ENCODE peak calls at places on chromosomes 13 and 19, in seven cellular contexts. One of them, this sample, is unnamed. For H3K4me1, the result is how much of the 10 kb centered on the place peaks cover.

GRCh38 chr19:51122112-51122981 is 2.4 kb upstream of the SIGLEC9 start:
- DNase-seq in HepG2: no peak
- DNase-seq in prostate gland: no peak
- DNase-seq in HCT116: no peak
- DNase-seq in Panc1: no peak
- DNase-seq in suprapubic skin: no peak
- DNase-seq in breast epithelium: no peak
- DNase-seq in this sample: no peak

GRCh38 chr13:46903748-46904147 is 6.9 kb upstream of the HTR2A start:
- DNase-seq in HepG2: no peak
- DNase-seq in breast epithelium: no peak
- DNase-seq in prostate gland: no peak
- DNase-seq in Panc1: no peak
- DNase-seq in HCT116: no peak
- DNase-seq in suprapubic skin: no peak
- DNase-seq in this sample: no peak

GRCh38 chr13:97540696-97541095 is 106.7 kb downstream of the RAP2A start:
- DNase-seq in HepG2: no peak
- DNase-seq in HCT116: no peak
- DNase-seq in breast epithelium: no peak
- DNase-seq in prostate gland: no peak
- DNase-seq in suprapubic skin: no peak
- DNase-seq in Panc1: no peak
- DNase-seq in this sample: no peak

GRCh38 chr13:108948269-108948671 is 318.9 kb downstream of the MYO16 start:
- DNase-seq in HCT116: no peak
- DNase-seq in prostate gland: peak
- DNase-seq in suprapubic skin: no peak
- DNase-seq in breast epithelium: no peak
- DNase-seq in HepG2: peak
- DNase-seq in Panc1: no peak
- DNase-seq in this sample: no peak

GRCh38 chr13:39538826-39539555 is 64.0 kb downstream of the LHFPL6 start:
- DNase-seq in HepG2: no peak
- DNase-seq in breast epithelium: no peak
- DNase-seq in suprapubic skin: no peak
- DNase-seq in HCT116: no peak
- DNase-seq in Panc1: no peak
- DNase-seq in prostate gland: no peak
- DNase-seq in this sample: no peak

GRCh38 chr13:76852991-76853390 is 33.2 kb downstream of the KCTD12 start:
- DNase-seq in suprapubic skin: no peak
- DNase-seq in HepG2: no peak
- DNase-seq in breast epithelium: peak
- DNase-seq in Panc1: no peak
- DNase-seq in prostate gland: no peak
- DNase-seq in HCT116: no peak
- DNase-seq in this sample: no peak

GRCh38 chr19:19040417-19040816 is 7.0 kb downstream of the ARMC6 start:
- DNase-seq in HepG2: peak
- DNase-seq in suprapubic skin: no peak
- DNase-seq in Panc1: no peak
- DNase-seq in HCT116: no peak
- DNase-seq in breast epithelium: peak
- DNase-seq in prostate gland: peak
- DNase-seq in this sample: no peak

GRCh38 chr13:75876371-75877050 is 240.4 kb downstream of the LMO7 start:
- DNase-seq in suprapubic skin: no peak
- DNase-seq in prostate gland: peak
- DNase-seq in Panc1: peak
- DNase-seq in breast epithelium: peak
- DNase-seq in HepG2: peak
- DNase-seq in HCT116: peak
- DNase-seq in this sample: no peak

GRCh38 chr19:1616396-1616795 is 11.1 kb upstream of the UQCR11 start:
- DNase-seq in prostate gland: no peak
- DNase-seq in HepG2: no peak
- DNase-seq in breast epithelium: no peak
- DNase-seq in HCT116: no peak
- DNase-seq in Panc1: no peak
- DNase-seq in suprapubic skin: no peak
- DNase-seq in this sample: no peak

GRCh38 chr19:48169974-48170803 is at the start of the genes LIG1 and ZSWIM9:
- DNase-seq in prostate gland: peak
- DNase-seq in HCT116: peak
- DNase-seq in HepG2: peak
- DNase-seq in Panc1: peak
- DNase-seq in breast epithelium: peak
- DNase-seq in suprapubic skin: peak
- DNase-seq in this sample: peak
- TF ChIP-seq POLR2AphosphoS5 in prostate gland: peak
- TF ChIP-seq POLR2AphosphoS5 in HCT116: peak
- TF ChIP-seq POLR2AphosphoS5 in HepG2: peak
- TF ChIP-seq POLR2AphosphoS5 in Panc1: no peak
- TF ChIP-seq POLR2AphosphoS5 in breast epithelium: peak
- TF ChIP-seq POLR2AphosphoS5 in suprapubic skin: no peak
- TF ChIP-seq POLR2AphosphoS5 in this sample: peak

DNA sequence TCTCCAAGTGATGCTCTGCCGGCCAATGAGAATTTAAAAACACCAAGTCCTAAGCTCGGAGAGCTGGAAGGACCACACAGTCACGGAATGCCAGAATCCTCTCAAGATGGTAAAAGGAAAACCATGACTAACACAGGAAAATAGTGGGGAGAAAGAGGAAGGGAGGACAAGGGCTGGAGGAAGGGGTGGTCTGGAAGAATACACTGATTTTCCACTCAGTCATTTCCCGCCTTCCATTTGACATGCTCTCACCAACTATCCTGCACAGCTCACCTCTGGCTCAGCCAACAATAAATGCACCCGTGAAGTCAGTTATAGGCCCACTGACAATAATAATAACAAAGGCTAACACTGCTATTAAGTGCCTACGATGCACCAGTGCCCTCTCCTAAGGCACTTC is 31.5 kb downstream of the SLC7A1 start:
- DNase-seq in prostate gland: no peak
- DNase-seq in HCT116: no peak
- DNase-seq in suprapubic skin: peak
- DNase-seq in breast epithelium: no peak
- DNase-seq in Panc1: no peak
- DNase-seq in HepG2: no peak
- DNase-seq in this sample: no peak
- H3K4me1 ChIP-seq in prostate gland: under half
- H3K4me1 ChIP-seq in HCT116: under half
- H3K4me1 ChIP-seq in suprapubic skin: half or more
- H3K4me1 ChIP-seq in breast epithelium: under half
- H3K4me1 ChIP-seq in Panc1: under half
- H3K4me1 ChIP-seq in HepG2: under half
- H3K4me1 ChIP-seq in this sample: under half

GRCh38 chr13:24306632-24307031 is 2.7 kb upstream of the C1QTNF9 start:
- DNase-seq in HCT116: no peak
- DNase-seq in HepG2: peak
- DNase-seq in prostate gland: no peak
- DNase-seq in suprapubic skin: no peak
- DNase-seq in Panc1: no peak
- DNase-seq in breast epithelium: no peak
- DNase-seq in this sample: no peak

GRCh38 chr13:24301434-24301833 is 7.9 kb upstream of the C1QTNF9 start:
- DNase-seq in HCT116: no peak
- DNase-seq in breast epithelium: no peak
- DNase-seq in Panc1: no peak
- DNase-seq in suprapubic skin: no peak
- DNase-seq in HepG2: no peak
- DNase-seq in prostate gland: no peak
- DNase-seq in this sample: no peak

GRCh38 chr13:24307211-24308067 is 1.9 kb upstream of the C1QTNF9 start:
- DNase-seq in suprapubic skin: no peak
- DNase-seq in breast epithelium: no peak
- DNase-seq in prostate gland: no peak
- DNase-seq in HCT116: no peak
- DNase-seq in HepG2: peak
- DNase-seq in Panc1: no peak
- DNase-seq in this sample: no peak

GRCh38 chr13:24301911-24302310 is 7.5 kb upstream of the C1QTNF9 start:
- DNase-seq in breast epithelium: no peak
- DNase-seq in suprapubic skin: no peak
- DNase-seq in prostate gland: no peak
- DNase-seq in HCT116: no peak
- DNase-seq in Panc1: no peak
- DNase-seq in HepG2: no peak
- DNase-seq in this sample: peak

GRCh38 chr13:24304620-24305019 is 4.8 kb upstream of the C1QTNF9 start:
- DNase-seq in breast epithelium: no peak
- DNase-seq in HCT116: no peak
- DNase-seq in prostate gland: no peak
- DNase-seq in Panc1: no peak
- DNase-seq in HepG2: no peak
- DNase-seq in suprapubic skin: no peak
- DNase-seq in this sample: no peak
- TF ChIP-seq POLR2AphosphoS5 in breast epithelium: no peak
- TF ChIP-seq POLR2AphosphoS5 in HCT116: no peak
- TF ChIP-seq POLR2AphosphoS5 in prostate gland: no peak
- TF ChIP-seq POLR2AphosphoS5 in Panc1: no peak
- TF ChIP-seq POLR2AphosphoS5 in HepG2: no peak
- TF ChIP-seq POLR2AphosphoS5 in suprapubic skin: no peak
- TF ChIP-seq POLR2AphosphoS5 in this sample: no peak

GRCh38 chr19:10763828-10764339 is 46.0 kb downstream of the DNM2 start:
- DNase-seq in HepG2: no peak
- DNase-seq in HCT116: no peak
- DNase-seq in Panc1: no peak
- DNase-seq in prostate gland: no peak
- DNase-seq in breast epithelium: no peak
- DNase-seq in suprapubic skin: no peak
- DNase-seq in this sample: no peak
- H3K4me1 ChIP-seq in HepG2: half or more
- H3K4me1 ChIP-seq in HCT116: half or more
- H3K4me1 ChIP-seq in Panc1: under half
- H3K4me1 ChIP-seq in prostate gland: under half
- H3K4me1 ChIP-seq in breast epithelium: under half
- H3K4me1 ChIP-seq in suprapubic skin: half or more
- H3K4me1 ChIP-seq in this sample: half or more

This sample was measured in vagina.